ENCODE peak calls at places on chromosomes 5 and 9, in four cellular contexts. H, O, I and M are unnamed samples.

GRCh38 chr9:35945341-35946018 is 12.5 kb downstream of the OR2S2 start:
- DNase-seq in O (peak), H (peak), I (peak), M (peak)

GRCh38 chr5:50667653-50668403 is 1.4 kb downstream of the PARP8 start:
- DNase-seq in H (peak), I (peak), O (peak), M (no peak)

GRCh38 chr5:131630208-131630962 is 4.6 kb downstream of the RAPGEF6 start:
- DNase-seq in H (no peak), O (no peak), I (no peak), M (no peak)

GRCh38 chr9:26243722-26244121 is 565.5 kb upstream of the TUSC1 start:
- DNase-seq in O (no peak), H (no peak), I (peak), M (peak)

GRCh38 chr9:93094294-93095204 is 1.5 kb upstream of the CARD19 start:
- DNase-seq in I (no peak), O (peak), H (peak), M (no peak)

GRCh38 chr5:55072668-55073067 is 29.8 kb upstream of the GZMA start:
- DNase-seq in H (no peak), O (no peak), I (no peak), M (no peak)

GRCh38 chr9:96852676-96853075 is 1.6 kb downstream of the ZNF782 start:
- DNase-seq in O (no peak), I (no peak), H (no peak), M (no peak)

GRCh38 chr9:135343733-135344522 is 135.7 kb upstream of the PPP1R26 start:
- DNase-seq in H (peak), O (peak), I (peak), M (no peak)

GRCh38 chr5:43631182-43631910 is 28.4 kb downstream of the NNT start:
- DNase-seq in H (no peak), O (peak), I (peak), M (peak)

GRCh38 chr5:126492939-126493338 is 69.7 kb downstream of the GRAMD2B start:
- DNase-seq in H (no peak), O (peak), I (peak), M (no peak)

GRCh38 chr9:88198346-88198807 is 60.1 kb upstream of the SPATA31C2 start:
- DNase-seq in H (no peak), I (peak), O (no peak), M (no peak)

GRCh38 chr5:112254303-112254702 is 164.8 kb downstream of the EPB41L4A start:
- DNase-seq in H (no peak), O (no peak), I (no peak), M (no peak)

GRCh38 chr5:107470007-107470582 is 200.6 kb downstream of the EFNA5 start:
- DNase-seq in H (no peak), O (no peak), I (no peak), M (no peak)

GRCh38 chr5:160268111-160268510 is 38.8 kb downstream of the FABP6 start:
- DNase-seq in H (no peak), O (no peak), I (no peak), M (no peak)

DNA sequence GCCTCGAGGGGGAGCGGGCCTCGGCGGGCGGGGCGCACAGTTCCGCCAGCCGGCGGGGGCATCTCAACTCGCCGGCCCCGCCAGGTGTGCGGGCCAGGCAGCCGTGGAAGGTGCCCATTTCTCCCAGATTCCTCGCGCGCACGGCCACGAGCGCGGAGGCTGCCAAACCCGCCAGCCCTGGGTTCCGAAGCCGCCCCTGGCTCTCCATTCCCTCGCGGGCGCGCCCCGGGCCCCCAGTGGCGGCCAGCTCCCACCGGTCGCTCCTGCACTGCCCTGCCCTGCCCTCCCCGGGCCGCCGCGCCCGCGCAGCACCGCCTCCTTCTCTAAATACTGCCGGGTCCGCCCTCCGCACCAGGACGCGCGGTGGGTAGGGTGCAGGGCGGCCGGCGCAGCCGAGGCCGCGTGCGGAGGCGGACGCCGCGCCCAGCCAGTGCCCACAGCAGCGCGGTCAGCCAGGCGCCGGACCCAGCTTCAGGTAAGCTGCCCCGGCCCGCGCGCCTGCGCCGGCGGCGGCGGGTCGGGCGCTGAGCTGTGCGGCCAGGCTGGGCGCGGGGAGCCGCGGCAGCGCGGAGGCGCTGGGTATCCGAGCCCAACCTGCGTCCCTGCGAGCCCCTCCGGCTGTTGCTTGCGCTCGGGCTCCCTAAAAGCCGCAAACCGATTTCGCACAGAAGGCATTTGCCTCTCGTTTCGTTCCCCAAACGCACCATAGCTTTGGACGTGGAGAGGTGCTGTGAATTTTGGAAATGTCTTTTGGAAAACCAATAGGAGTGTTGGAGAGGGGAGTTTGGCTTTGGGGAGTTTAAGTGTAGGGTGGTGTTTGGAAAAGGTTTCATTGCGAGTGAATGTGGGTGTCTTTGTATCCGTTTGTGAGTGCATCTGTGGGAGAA is at the start of gene TMEM171:
- DNase-seq in H (no peak), I (peak), O (peak), M (no peak)
- H3K4me3 ChIP-seq in H (peak), I (peak), O (peak), M (peak)

DNA sequence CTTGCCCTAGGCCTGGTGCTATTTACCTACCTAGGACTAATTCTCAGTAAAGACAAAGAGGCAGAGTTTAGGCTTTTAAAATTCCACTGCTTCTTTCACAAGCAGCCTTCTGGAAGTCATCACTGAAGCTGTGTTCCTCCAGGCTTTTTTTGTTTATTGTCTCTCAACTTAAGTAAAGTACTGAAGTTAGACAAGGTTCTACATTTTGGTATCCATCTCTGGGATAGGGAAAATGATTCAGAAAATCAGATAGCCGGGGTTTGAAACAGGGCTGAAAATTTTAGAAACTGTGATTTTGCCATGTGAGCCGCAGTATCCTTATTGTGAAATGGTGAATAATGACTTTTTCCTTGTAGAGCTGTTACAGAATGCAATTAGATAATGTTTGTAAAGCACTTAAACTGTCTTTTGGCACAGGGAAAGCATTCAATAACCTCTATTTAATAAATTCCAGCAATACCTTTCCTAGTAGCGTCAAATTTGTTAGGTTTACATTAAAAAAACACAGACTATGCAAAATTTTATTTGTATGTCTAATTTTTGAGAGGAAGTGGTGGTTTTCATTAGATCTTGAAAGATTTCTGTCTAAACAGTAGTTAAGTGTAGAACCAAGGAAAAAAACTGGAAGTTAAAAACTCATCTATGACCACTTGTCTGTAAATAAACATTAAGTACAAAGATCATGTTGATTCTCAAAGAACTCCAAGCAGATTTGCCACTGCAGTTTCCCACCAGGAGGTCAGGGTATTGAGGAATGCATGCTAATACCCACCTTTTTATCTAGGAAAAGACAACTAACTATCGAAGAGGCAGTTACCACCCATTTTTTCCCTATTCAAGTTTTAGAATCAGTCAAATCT is 2.2 kb downstream of the STOM start:
- DNase-seq in O (no peak), I (no peak), H (no peak), M (no peak)
- H3K4me3 ChIP-seq in O (peak), I (peak), H (peak), M (peak)

DNA sequence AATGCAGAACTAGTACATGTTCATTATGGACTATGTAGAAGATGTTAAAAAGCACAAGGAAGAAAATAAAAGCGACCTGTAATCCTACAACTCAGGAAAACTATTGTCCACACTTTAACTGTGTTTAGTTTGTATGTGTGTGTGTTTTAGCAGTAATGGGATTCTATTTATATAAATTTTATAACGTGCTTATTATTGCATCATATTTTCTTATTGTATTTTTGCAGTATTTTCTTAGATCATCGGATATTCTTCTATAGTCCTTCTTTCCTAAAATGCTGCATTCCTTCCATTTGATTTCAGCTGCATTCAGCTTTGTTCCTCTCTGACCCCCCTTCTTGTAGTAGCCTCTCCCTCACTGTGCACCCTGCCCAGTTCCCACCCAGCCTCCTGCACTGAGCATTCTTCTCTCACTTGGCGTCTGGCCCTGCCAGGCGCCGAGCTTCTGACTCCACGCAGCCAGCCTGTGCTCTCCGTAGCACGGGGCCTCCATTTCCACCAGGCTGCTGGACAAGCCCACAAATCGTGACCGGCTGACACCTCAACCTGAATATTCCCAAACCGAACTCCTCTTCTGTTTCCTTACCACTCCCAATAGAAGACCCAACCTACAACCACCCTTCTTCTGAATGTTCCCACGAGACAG is 39.9 kb downstream of the MVB12B start:
- DNase-seq in O (no peak), I (no peak), H (no peak), M (no peak)
- H3K4me3 ChIP-seq in O (no peak), I (no peak), H (no peak), M (no peak)

DNA sequence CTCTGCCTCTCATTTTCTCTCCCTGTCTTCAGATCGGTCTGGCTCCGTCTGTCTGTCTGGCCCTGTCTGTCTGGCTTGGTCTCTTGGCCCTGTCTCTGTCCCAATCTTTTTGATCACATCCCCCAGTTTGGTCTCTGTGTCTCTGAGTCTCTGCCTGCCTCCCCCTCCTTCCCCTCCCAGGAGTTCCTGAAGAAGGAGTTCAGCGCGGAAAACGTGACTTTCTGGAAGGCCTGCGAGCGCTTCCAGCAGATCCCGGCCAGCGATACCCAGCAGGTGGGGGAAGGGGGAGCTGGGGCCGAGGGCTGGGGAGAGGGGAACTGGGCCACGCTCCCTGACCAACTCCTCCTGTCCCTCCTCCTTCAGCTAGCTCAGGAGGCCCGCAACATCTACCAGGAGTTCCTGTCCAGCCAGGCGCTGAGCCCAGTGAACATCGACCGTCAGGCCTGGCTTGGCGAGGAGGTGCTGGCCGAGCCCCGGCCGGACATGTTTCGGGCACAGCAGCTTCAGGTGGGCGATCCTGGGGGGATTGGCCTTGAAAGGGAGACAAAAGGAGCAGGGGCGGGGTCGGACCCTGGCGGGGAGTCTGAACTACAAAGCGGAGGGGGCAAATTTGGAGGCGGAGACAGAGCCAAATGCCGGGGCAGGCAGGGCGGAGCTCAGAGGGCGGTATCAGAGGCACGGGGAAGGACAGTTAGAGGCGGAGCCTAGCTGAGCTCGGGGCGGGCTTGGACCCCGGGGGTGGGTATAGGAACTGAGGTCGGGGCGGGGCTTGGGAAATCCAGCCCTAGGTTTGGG is 9.0 kb downstream of the RGS14 start:
- DNase-seq in H (peak), I (peak), O (peak), M (peak)
- H3K4me3 ChIP-seq in H (no peak), I (peak), O (peak), M (peak)